ENCODE peak calls at places on chromosome 11, in four cellular contexts. O is left ventricle myocardium inferior, I is foreskin fibroblast, X is T-helper 1 cell. L is an unnamed sample.

GRCh38 chr11:12838463-12839120 is 164.4 kb downstream of the TEAD1 start:
- DNase-seq in I (peak; percentile 81), O (no peak), X (no peak), L (no peak)

GRCh38 chr11:121416909-121417567 is 35.1 kb upstream of the SORL1 start:
- DNase-seq in X (no peak), O (peak; percentile 81), I (peak; percentile 91), L (peak; percentile 55)

GRCh38 chr11:6468712-6469495 is 4.8 kb downstream of the TRIM3 start:
- DNase-seq in O (peak; percentile 91), I (peak; percentile 70), X (no peak), L (peak; percentile 7)

GRCh38 chr11:45097721-45098493 is 48.5 kb upstream of the PRDM11 start:
- DNase-seq in O (no peak), X (no peak), I (peak; percentile 54), L (no peak)

GRCh38 chr11:76588455-76589325 is 81.9 kb downstream of the LRRC32 start:
- DNase-seq in X (no peak), O (peak; percentile 74), I (peak; percentile 28), L (no peak)

GRCh38 chr11:1102221-1102971 is 27.7 kb downstream of the MUC2 start:
- DNase-seq in I (no peak), O (no peak), X (no peak), L (no peak)

GRCh38 chr11:46346886-46347636 is at the start of gene DGKZ:
- DNase-seq in O (peak; percentile 86), X (peak; percentile 85), I (peak; percentile 93), L (no peak)

GRCh38 chr11:126355926-126356897 is 726 bp downstream of the ST3GAL4 start:
- DNase-seq in O (peak; percentile 55), X (no peak), I (peak; percentile 81), L (no peak)

GRCh38 chr11:126366064-126366822 is 10.8 kb downstream of the ST3GAL4 start:
- DNase-seq in X (no peak), O (peak; percentile 50), I (no peak), L (no peak)

GRCh38 chr11:129580278-129580677 is 204.6 kb downstream of the BARX2 start:
- DNase-seq in I (no peak), O (no peak), X (no peak), L (no peak)

GRCh38 chr11:127998421-127998820 is 588.9 kb downstream of the ETS1 start:
- DNase-seq in I (peak; percentile 25), O (no peak), X (no peak), L (no peak)

GRCh38 chr11:120391854-120392253 is 55.6 kb downstream of the ARHGEF12 start:
- DNase-seq in X (no peak), O (no peak), I (no peak), L (no peak)

GRCh38 chr11:95339554-95339953 is 108.6 kb upstream of the SESN3 start:
- DNase-seq in I (peak; percentile 50), O (no peak), X (no peak), L (no peak)

GRCh38 chr11:70508231-70508480 is 109.8 kb downstream of the CTTN start:
- DNase-seq in O (no peak), X (no peak), I (no peak), L (no peak)

GRCh38 chr11:16759857-16760256 is 21.4 kb downstream of the C11orf58 start:
- DNase-seq in O (no peak), X (no peak), I (no peak), L (no peak)

GRCh38 chr11:58787903-58788302 is 56.2 kb upstream of the GLYAT start:
- DNase-seq in I (peak; percentile 34), O (no peak), X (no peak), L (peak; percentile 90)

GRCh38 chr11:75725552-75726320 is 8.1 kb downstream of the MOGAT2 start:
- DNase-seq in I (no peak), X (no peak), O (no peak), L (no peak)

GRCh38 chr11:58770627-58771457 is 39.1 kb upstream of the GLYAT start:
- DNase-seq in X (no peak), O (no peak), I (peak; percentile 37), L (no peak)

GRCh38 chr11:76689313-76689712 is 18.8 kb upstream of the LRRC32 start:
- DNase-seq in I (no peak), X (no peak), O (no peak), L (no peak)

GRCh38 chr11:92759571-92760214 is 209.8 kb upstream of the MTNR1B start:
- DNase-seq in O (no peak), I (no peak), X (no peak), L (no peak)

GRCh38 chr11:134866215-134866614 is 454.2 kb upstream of the B3GAT1 start:
- DNase-seq in X (no peak), I (no peak), O (no peak), L (no peak)

GRCh38 chr11:19218801-19219460 is 17.1 kb upstream of the CSRP3 start:
- DNase-seq in O (peak; percentile 40), I (no peak), X (no peak), L (no peak)

GRCh38 chr11:125082611-125083311 is 19.7 kb downstream of the SLC37A2 start:
- DNase-seq in I (peak; percentile 97), O (no peak), X (no peak), L (no peak)